ENCODE peak calls at places on chromosome 15, in nine cellular contexts. W is fibroblast of lung, J is NT2/D1, D is HepG2, F is neural progenitor cell, X is PC-3, Z is SK-N-SH, R is neuronal stem cell, B is endothelial cell of umbilical vein. A is an unnamed sample.

GRCh38 chr15:81407679-81408078 is 33.7 kb upstream of the TMC3 start:
- DNase-seq in W (no peak), J (no peak), D (no peak), F (no peak), X (no peak), Z (no peak), R (no peak), B (no peak), A (no peak)

GRCh38 chr15:45943255-45943654 is 308.4 kb downstream of the SQOR start:
- DNase-seq in W (no peak), J (no peak), D (peak; percentile 50), F (peak; percentile 32), X (peak; percentile 91), Z (no peak), R (no peak), B (no peak), A (no peak)

GRCh38 chr15:57118013-57118799 is 199.8 kb downstream of the TCF12 start:
- DNase-seq in W (peak; percentile 19), J (peak; percentile 5), D (peak; percentile 27), F (no peak), X (peak; percentile 48), Z (no peak), R (no peak), B (peak; percentile 81), A (no peak)

GRCh38 chr15:40155270-40155910 is 5.5 kb upstream of the BUB1B start:
- DNase-seq in W (no peak), J (no peak), D (no peak), F (peak; percentile 41), X (peak; percentile 86), Z (no peak), R (no peak), B (no peak), A (peak; percentile 84)

GRCh38 chr15:65908876-65909275 is 39.6 kb downstream of the RAB11A start:
- DNase-seq in W (no peak), J (no peak), D (no peak), F (no peak), X (no peak), Z (no peak), R (no peak), B (no peak), A (peak; percentile 46)

GRCh38 chr15:52252781-52253180 is 42.8 kb downstream of the MYO5C start:
- DNase-seq in W (peak; percentile 93), J (no peak), D (peak; percentile 35), F (no peak), X (peak; percentile 93), Z (no peak), R (no peak), B (peak; percentile 90), A (no peak)

GRCh38 chr15:47717036-47717611 is at the start of gene SEMA6D:
- DNase-seq in W (peak; percentile 93), J (no peak), D (peak; percentile 4), F (peak; percentile 94), X (peak; percentile 73), Z (peak; percentile 93), R (peak; percentile 83), B (peak; percentile 87), A (peak; percentile 90)

GRCh38 chr15:39833515-39833981 is 50.9 kb upstream of the FSIP1 start:
- DNase-seq in W (peak; percentile 49), J (no peak), D (no peak), F (no peak), X (peak; percentile 86), Z (no peak), R (no peak), B (no peak), A (no peak)

GRCh38 chr15:83200162-83200561 is 7.5 kb downstream of the HDGFL3 start:
- DNase-seq in W (peak; percentile 55), J (no peak), D (no peak), F (no peak), X (no peak), Z (no peak), R (no peak), B (no peak), A (no peak)

GRCh38 chr15:28122038-28122949 is 23.2 kb upstream of the OCA2 start:
- DNase-seq in W (no peak), J (no peak), D (no peak), F (no peak), X (no peak), Z (no peak), R (no peak), B (no peak), A (no peak)

GRCh38 chr15:52158084-52158765 is 33.0 kb downstream of the GNB5 start:
- DNase-seq in W (no peak), J (no peak), D (no peak), F (no peak), X (no peak), Z (no peak), R (no peak), B (no peak), A (no peak)

DNA sequence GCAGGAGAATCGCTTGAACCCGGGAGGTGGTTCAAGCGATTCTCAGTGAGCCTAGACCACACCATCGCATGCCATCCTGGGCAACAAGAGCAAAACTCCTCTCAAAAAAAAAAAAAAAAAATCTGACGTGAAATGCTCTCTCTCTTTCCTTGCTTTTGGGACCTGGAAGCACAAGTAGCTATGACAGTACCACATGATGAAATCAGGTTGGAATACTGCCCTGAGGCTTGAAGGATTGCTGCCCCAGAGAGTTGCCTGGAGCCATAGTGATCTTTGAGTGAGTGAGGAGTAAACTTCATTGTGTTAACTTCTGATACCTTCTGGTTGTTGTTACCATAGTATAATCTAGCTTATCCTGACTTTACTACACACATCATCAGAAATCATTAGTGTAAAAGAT is 23.3 kb downstream of the AKAP13 start:
- DNase-seq in W (peak; percentile 77), J (no peak), D (no peak), F (no peak), X (no peak), Z (no peak), R (no peak), B (no peak), A (no peak)
- H3K9me3 ChIP-seq in W (no peaks in the 10 kb centered on the region), J (no peaks in the 10 kb centered on the region), D (no peaks in the 10 kb centered on the region), F (no peaks in the 10 kb centered on the region), X (no peaks in the 10 kb centered on the region), Z (no peaks in the 10 kb centered on the region), R (no peaks in the 10 kb centered on the region), B (no peaks in the 10 kb centered on the region), A (no peaks in the 10 kb centered on the region)

GRCh38 chr15:99704444-99704838 is 28.8 kb downstream of the LYSMD4 start:
- DNase-seq in W (peak; percentile 93), J (peak; percentile 78), D (peak; percentile 81), F (peak; percentile 89), X (peak; percentile 93), Z (peak; percentile 65), R (peak; percentile 65), B (peak; percentile 92), A (no peak)
- H3K4me1 ChIP-seq in W (peaks cover 14% of the 10 kb centered on the region), J (peaks cover 2% of the 10 kb centered on the region), D (peaks cover 15% of the 10 kb centered on the region), F (no peaks in the 10 kb centered on the region), X (peaks cover 33% of the 10 kb centered on the region), Z (peaks cover 33% of the 10 kb centered on the region), R (peaks cover 5% of the 10 kb centered on the region), B (peaks cover 46% of the 10 kb centered on the region), A (peaks cover 22% of the 10 kb centered on the region)

DNA sequence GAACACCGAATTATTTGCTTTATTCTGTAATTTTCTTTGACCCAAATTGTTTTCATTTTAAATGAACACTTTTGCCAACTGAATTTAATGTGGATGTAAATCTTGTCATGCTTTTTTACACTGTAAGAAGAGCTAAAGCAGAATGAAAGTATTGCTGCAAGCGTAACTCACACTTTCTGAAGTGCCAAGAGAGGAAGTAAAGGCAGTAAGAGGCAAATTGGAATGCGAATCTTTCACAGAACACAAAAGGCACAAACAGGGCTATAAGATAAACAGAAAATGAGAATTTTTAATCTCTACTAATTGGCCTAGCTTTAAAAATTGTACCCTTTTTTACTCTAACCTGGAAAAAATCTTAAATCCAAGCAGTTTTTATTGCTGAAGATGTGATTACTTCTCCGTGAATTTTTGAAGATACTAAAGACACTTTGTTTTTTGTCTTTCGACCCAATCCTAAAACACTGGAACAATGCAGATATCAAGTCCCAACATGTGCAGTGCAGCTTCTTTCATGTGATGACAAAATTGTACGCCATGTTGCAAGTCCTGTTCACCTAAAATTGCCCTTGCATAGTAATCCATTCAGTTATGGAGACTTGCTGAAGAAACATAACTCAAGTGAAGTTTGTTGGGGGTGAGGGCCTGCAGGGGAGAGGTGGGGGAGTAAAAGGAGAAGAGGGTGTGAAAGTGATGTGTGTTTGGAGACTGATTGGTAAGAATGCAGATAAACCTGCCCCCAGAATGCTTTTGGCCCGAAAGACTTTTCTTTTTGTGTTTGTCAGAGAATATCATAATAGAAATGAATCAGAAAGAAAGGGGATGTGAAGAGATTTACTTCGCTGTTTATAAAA is 1.4 kb downstream of the ARID3B start:
- DNase-seq in W (no peak), J (no peak), D (no peak), F (no peak), X (no peak), Z (no peak), R (no peak), B (no peak), A (no peak)
- H3K9ac ChIP-seq in W (no peak overlapping the region), J (peak overlapping the region; percentile 86), D (peak overlapping the region; percentile 76), F (peak overlapping the region; percentile 69), X (peak overlapping the region; percentile 92), Z (no peak overlapping the region), R (no peak overlapping the region), B (no peak overlapping the region), A (peak overlapping the region; percentile 78)

GRCh38 chr15:70690012-70690411 is 73.3 kb downstream of the UACA start:
- DNase-seq in W (no peak), J (no peak), D (no peak), F (no peak), X (no peak), Z (no peak), R (no peak), B (no peak), A (no peak)

GRCh38 chr15:70690491-70691281 is 72.7 kb downstream of the UACA start:
- DNase-seq in W (no peak), J (no peak), D (peak; percentile 36), F (no peak), X (peak; percentile 45), Z (no peak), R (no peak), B (peak; percentile 82), A (no peak)

GRCh38 chr15:70687432-70687831 is 75.9 kb downstream of the UACA start:
- DNase-seq in W (no peak), J (no peak), D (no peak), F (no peak), X (no peak), Z (no peak), R (no peak), B (no peak), A (no peak)
- H3K9me3 ChIP-seq in W (no peaks in the 10 kb centered on the region), J (no peaks in the 10 kb centered on the region), D (no peaks in the 10 kb centered on the region), F (no peaks in the 10 kb centered on the region), X (no peaks in the 10 kb centered on the region), Z (no peaks in the 10 kb centered on the region), R (no peaks in the 10 kb centered on the region), B (no peaks in the 10 kb centered on the region), A (no peaks in the 10 kb centered on the region)